ENCODE peak calls at places on chromosomes 12 and 14, in six cellular contexts. A is smooth muscle cell of the brain vasculature; K is BJ; T is CD8-positive, alpha-beta memory T cell; P is fibroblast of lung; H is fibroblast of mammary gland. Y is an unnamed sample.

GRCh38 chr12:123713398-123714301 is 1.5 kb downstream of the ATP6V0A2 start:
- DNase-seq in A (no peak), K (no peak), T (no peak), P (no peak), H (peak), Y (no peak)

GRCh38 chr12:113700943-113701342 is 229.3 kb upstream of the LHX5 start:
- DNase-seq in A (no peak), K (peak), T (no peak), P (peak), H (peak), Y (no peak)

GRCh38 chr12:48822139-48822538 is 3.8 kb downstream of the CACNB3 start:
- DNase-seq in A (no peak), K (no peak), T (no peak), P (no peak), H (no peak), Y (no peak)

GRCh38 chr12:76866726-76867125 is 12.1 kb downstream of the CSRP2 start:
- DNase-seq in A (no peak), K (peak), T (no peak), P (peak), H (peak), Y (peak)

GRCh38 chr14:68590233-68590535 is 202.7 kb downstream of the ZFP36L1 start:
- DNase-seq in A (no peak), K (no peak), T (no peak), P (no peak), H (no peak), Y (no peak)

GRCh38 chr12:105355752-105356151 is 25.3 kb downstream of the C12orf75 start:
- DNase-seq in A (no peak), K (no peak), T (no peak), P (peak), H (peak), Y (no peak)

GRCh38 chr12:114669501-114670256 is 14.3 kb downstream of the TBX3 start:
- DNase-seq in A (no peak), K (no peak), T (no peak), P (peak), H (peak), Y (no peak)

GRCh38 chr12:105396983-105397382 is 66.5 kb downstream of the C12orf75 start:
- DNase-seq in A (no peak), K (no peak), T (no peak), P (no peak), H (no peak), Y (no peak)

GRCh38 chr12:111368291-111368683 is 608 bp downstream of the PHETA1 start:
- DNase-seq in A (no peak), K (no peak), T (no peak), P (peak), H (no peak), Y (no peak)

GRCh38 chr12:11701398-11701797 is 51.9 kb downstream of the ETV6 start:
- DNase-seq in A (no peak), K (no peak), T (no peak), P (no peak), H (no peak), Y (no peak)

GRCh38 chr12:58169826-58170225 is 228.5 kb downstream of the ATP23 start:
- DNase-seq in A (no peak), K (no peak), T (no peak), P (no peak), H (no peak), Y (no peak)

GRCh38 chr12:60419986-60420385 is 824.2 kb downstream of the SLC16A7 start:
- DNase-seq in A (no peak), K (no peak), T (no peak), P (no peak), H (no peak), Y (no peak)

GRCh38 chr12:15899282-15899870 is 11.8 kb upstream of the DERA start:
- DNase-seq in A (no peak), K (no peak), T (peak), P (peak), H (peak), Y (no peak)

GRCh38 chr12:68765696-68766095 is 19.7 kb downstream of the SLC35E3 start:
- DNase-seq in A (no peak), K (no peak), T (no peak), P (no peak), H (no peak), Y (no peak)

GRCh38 chr14:71733210-71733883 is 198.9 kb upstream of the RGS6 start:
- DNase-seq in A (no peak), K (peak), T (no peak), P (peak), H (peak), Y (no peak)

Y was measured in HFF-Myc.